ENCODE peak calls at places on chromosomes 6 and 20, in eight cellular contexts. One of them, this sample, is unnamed.

GRCh38 chr6:104718672-104719071 is 141.0 kb downstream of the HACE1 start:
- DNase-seq in tibial nerve: no peak
- DNase-seq in pancreas: no peak
- DNase-seq in cardiac fibroblast: no peak
- DNase-seq in cardiac muscle cell: no peak
- DNase-seq in foreskin fibroblast: no peak
- DNase-seq in tibial artery: no peak
- DNase-seq in fibroblast of pulmonary artery: peak; percentile 17
- DNase-seq in this sample: no peak

GRCh38 chr20:3238616-3239025 is 369 bp downstream of the SLC4A11 start:
- DNase-seq in fibroblast of pulmonary artery: no peak
- DNase-seq in tibial nerve: no peak
- DNase-seq in foreskin fibroblast: peak; percentile 54
- DNase-seq in pancreas: no peak
- DNase-seq in tibial artery: no peak
- DNase-seq in cardiac fibroblast: peak; percentile 18
- DNase-seq in cardiac muscle cell: peak; percentile 22
- DNase-seq in this sample: peak; percentile 85

GRCh38 chr6:157630463-157631080 is 192.5 kb upstream of the SNX9 start:
- DNase-seq in tibial nerve: no peak
- DNase-seq in tibial artery: no peak
- DNase-seq in foreskin fibroblast: no peak
- DNase-seq in cardiac fibroblast: no peak
- DNase-seq in fibroblast of pulmonary artery: no peak
- DNase-seq in pancreas: no peak
- DNase-seq in cardiac muscle cell: no peak
- DNase-seq in this sample: no peak

GRCh38 chr6:37878150-37878710 is 58.7 kb downstream of the ZFAND3 start:
- DNase-seq in tibial artery: no peak
- DNase-seq in pancreas: no peak
- DNase-seq in foreskin fibroblast: no peak
- DNase-seq in cardiac fibroblast: no peak
- DNase-seq in cardiac muscle cell: no peak
- DNase-seq in tibial nerve: no peak
- DNase-seq in fibroblast of pulmonary artery: no peak
- DNase-seq in this sample: no peak

GRCh38 chr6:140480852-140481251 is 1106.4 kb upstream of the CITED2 start:
- DNase-seq in tibial nerve: peak; percentile 34
- DNase-seq in cardiac fibroblast: peak; percentile 62
- DNase-seq in tibial artery: peak; percentile 55
- DNase-seq in cardiac muscle cell: peak; percentile 70
- DNase-seq in foreskin fibroblast: peak; percentile 61
- DNase-seq in pancreas: no peak
- DNase-seq in fibroblast of pulmonary artery: peak; percentile 61
- DNase-seq in this sample: no peak

GRCh38 chr20:63966172-63966943 is 3.4 kb downstream of the ZNF512B start:
- DNase-seq in foreskin fibroblast: no peak
- DNase-seq in cardiac muscle cell: no peak
- DNase-seq in fibroblast of pulmonary artery: no peak
- DNase-seq in cardiac fibroblast: no peak
- DNase-seq in pancreas: peak; percentile 72
- DNase-seq in tibial nerve: no peak
- DNase-seq in tibial artery: no peak
- DNase-seq in this sample: peak; percentile 49

GRCh38 chr20:25356294-25356933 is 34.2 kb downstream of the ABHD12 start:
- DNase-seq in cardiac muscle cell: no peak
- DNase-seq in tibial artery: no peak
- DNase-seq in fibroblast of pulmonary artery: no peak
- DNase-seq in cardiac fibroblast: no peak
- DNase-seq in foreskin fibroblast: no peak
- DNase-seq in pancreas: no peak
- DNase-seq in tibial nerve: no peak
- DNase-seq in this sample: no peak

GRCh38 chr6:44076366-44077200 is 50.7 kb downstream of the MRPL14 start:
- DNase-seq in foreskin fibroblast: peak; percentile 33
- DNase-seq in cardiac muscle cell: peak; percentile 49
- DNase-seq in pancreas: peak; percentile 85
- DNase-seq in tibial artery: peak; percentile 84
- DNase-seq in tibial nerve: no peak
- DNase-seq in cardiac fibroblast: no peak
- DNase-seq in fibroblast of pulmonary artery: peak; percentile 18
- DNase-seq in this sample: no peak

GRCh38 chr6:30814137-30815084 is 69.9 kb upstream of the DDR1 start:
- DNase-seq in tibial artery: no peak
- DNase-seq in fibroblast of pulmonary artery: peak; percentile 84
- DNase-seq in cardiac fibroblast: peak; percentile 93
- DNase-seq in foreskin fibroblast: peak; percentile 62
- DNase-seq in cardiac muscle cell: peak; percentile 72
- DNase-seq in pancreas: no peak
- DNase-seq in tibial nerve: peak; percentile 32
- DNase-seq in this sample: peak; percentile 65

GRCh38 chr6:28943557-28944411 is 20.0 kb upstream of the TRIM27 start:
- DNase-seq in cardiac fibroblast: peak; percentile 87
- DNase-seq in tibial artery: peak; percentile 87
- DNase-seq in pancreas: peak; percentile 72
- DNase-seq in foreskin fibroblast: peak; percentile 64
- DNase-seq in fibroblast of pulmonary artery: peak; percentile 75
- DNase-seq in cardiac muscle cell: peak; percentile 75
- DNase-seq in tibial nerve: peak; percentile 61
- DNase-seq in this sample: peak; percentile 83

GRCh38 chr6:33154349-33154748 is 37.9 kb downstream of the COL11A2 start:
- DNase-seq in foreskin fibroblast: no peak
- DNase-seq in cardiac muscle cell: no peak
- DNase-seq in tibial nerve: no peak
- DNase-seq in cardiac fibroblast: no peak
- DNase-seq in pancreas: no peak
- DNase-seq in tibial artery: no peak
- DNase-seq in fibroblast of pulmonary artery: no peak
- DNase-seq in this sample: no peak

GRCh38 chr20:25548613-25549086 is 36.7 kb downstream of the NINL start:
- DNase-seq in tibial artery: no peak
- DNase-seq in pancreas: no peak
- DNase-seq in foreskin fibroblast: no peak
- DNase-seq in tibial nerve: no peak
- DNase-seq in cardiac muscle cell: no peak
- DNase-seq in fibroblast of pulmonary artery: no peak
- DNase-seq in cardiac fibroblast: no peak
- DNase-seq in this sample: no peak

GRCh38 chr6:15033850-15034203 is 212.0 kb upstream of the JARID2 start:
- DNase-seq in pancreas: no peak
- DNase-seq in tibial nerve: no peak
- DNase-seq in tibial artery: no peak
- DNase-seq in cardiac fibroblast: no peak
- DNase-seq in cardiac muscle cell: no peak
- DNase-seq in foreskin fibroblast: no peak
- DNase-seq in fibroblast of pulmonary artery: no peak
- DNase-seq in this sample: no peak

GRCh38 chr6:90072961-90073464 is 178.7 kb downstream of the GJA10 start:
- DNase-seq in cardiac muscle cell: no peak
- DNase-seq in cardiac fibroblast: no peak
- DNase-seq in foreskin fibroblast: no peak
- DNase-seq in tibial artery: no peak
- DNase-seq in fibroblast of pulmonary artery: no peak
- DNase-seq in tibial nerve: no peak
- DNase-seq in pancreas: no peak
- DNase-seq in this sample: no peak

GRCh38 chr6:113047148-113047547 is 700.0 kb downstream of the RFPL4B start:
- DNase-seq in pancreas: no peak
- DNase-seq in cardiac fibroblast: peak; percentile 65
- DNase-seq in foreskin fibroblast: peak; percentile 65
- DNase-seq in tibial artery: no peak
- DNase-seq in cardiac muscle cell: no peak
- DNase-seq in tibial nerve: no peak
- DNase-seq in fibroblast of pulmonary artery: no peak
- DNase-seq in this sample: no peak

GRCh38 chr20:33725607-33726264 is 5.6 kb upstream of the PXMP4 start:
- DNase-seq in tibial artery: no peak
- DNase-seq in foreskin fibroblast: no peak
- DNase-seq in cardiac fibroblast: no peak
- DNase-seq in cardiac muscle cell: no peak
- DNase-seq in tibial nerve: no peak
- DNase-seq in fibroblast of pulmonary artery: no peak
- DNase-seq in pancreas: no peak
- DNase-seq in this sample: peak; percentile 47

GRCh38 chr6:154164397-154164796 is 125.4 kb downstream of the OPRM1 start:
- DNase-seq in cardiac muscle cell: peak; percentile 95
- DNase-seq in fibroblast of pulmonary artery: peak; percentile 94
- DNase-seq in tibial artery: peak; percentile 82
- DNase-seq in foreskin fibroblast: peak; percentile 62
- DNase-seq in tibial nerve: peak; percentile 72
- DNase-seq in cardiac fibroblast: peak; percentile 65
- DNase-seq in pancreas: no peak
- DNase-seq in this sample: peak; percentile 55

GRCh38 chr20:33423141-33423834 is 20.3 kb downstream of the SNTA1 start:
- DNase-seq in cardiac muscle cell: peak; percentile 87
- DNase-seq in cardiac fibroblast: peak; percentile 66
- DNase-seq in tibial nerve: no peak
- DNase-seq in pancreas: no peak
- DNase-seq in tibial artery: peak; percentile 97
- DNase-seq in foreskin fibroblast: peak; percentile 92
- DNase-seq in fibroblast of pulmonary artery: peak; percentile 69
- DNase-seq in this sample: no peak

GRCh38 chr20:36574278-36575065 is 1.1 kb downstream of the TGIF2 start:
- DNase-seq in tibial nerve: no peak
- DNase-seq in tibial artery: peak; percentile 73
- DNase-seq in fibroblast of pulmonary artery: peak; percentile 73
- DNase-seq in pancreas: peak; percentile 85
- DNase-seq in cardiac muscle cell: peak; percentile 78
- DNase-seq in cardiac fibroblast: peak; percentile 49
- DNase-seq in foreskin fibroblast: peak; percentile 16
- DNase-seq in this sample: peak; percentile 87

GRCh38 chr6:51432481-51432880 is 613.8 kb downstream of the TFAP2B start:
- DNase-seq in fibroblast of pulmonary artery: no peak
- DNase-seq in tibial nerve: no peak
- DNase-seq in foreskin fibroblast: no peak
- DNase-seq in cardiac fibroblast: no peak
- DNase-seq in tibial artery: no peak
- DNase-seq in pancreas: no peak
- DNase-seq in cardiac muscle cell: no peak
- DNase-seq in this sample: no peak

GRCh38 chr20:33862709-33863403 is 51.7 kb downstream of the CHMP4B start:
- DNase-seq in pancreas: no peak
- DNase-seq in foreskin fibroblast: peak; percentile 33
- DNase-seq in fibroblast of pulmonary artery: peak; percentile 79
- DNase-seq in tibial artery: peak; percentile 69
- DNase-seq in cardiac fibroblast: peak; percentile 72
- DNase-seq in tibial nerve: peak; percentile 44
- DNase-seq in cardiac muscle cell: peak; percentile 90
- DNase-seq in this sample: peak; percentile 54

GRCh38 chr6:7424967-7425807 is 35.6 kb downstream of the RIOK1 start:
- DNase-seq in cardiac fibroblast: peak; percentile 80
- DNase-seq in pancreas: no peak
- DNase-seq in fibroblast of pulmonary artery: peak; percentile 69
- DNase-seq in cardiac muscle cell: peak; percentile 72
- DNase-seq in foreskin fibroblast: peak; percentile 6
- DNase-seq in tibial nerve: no peak
- DNase-seq in tibial artery: no peak
- DNase-seq in this sample: no peak
- TF ChIP-seq CTCF in cardiac fibroblast: peak; percentile 61
- TF ChIP-seq CTCF in pancreas: peak; percentile 52
- TF ChIP-seq CTCF in fibroblast of pulmonary artery: peak; percentile 66
- TF ChIP-seq CTCF in cardiac muscle cell: peak; percentile 59
- TF ChIP-seq CTCF in foreskin fibroblast: peak; percentile 49
- TF ChIP-seq CTCF in tibial nerve: peak; percentile 12
- TF ChIP-seq CTCF in tibial artery: no peak
- TF ChIP-seq CTCF in this sample: peak; percentile 37

GRCh38 chr6:10441655-10442009 is 26.8 kb upstream of the TFAP2A start:
- DNase-seq in cardiac fibroblast: no peak
- DNase-seq in pancreas: no peak
- DNase-seq in foreskin fibroblast: no peak
- DNase-seq in fibroblast of pulmonary artery: no peak
- DNase-seq in tibial nerve: no peak
- DNase-seq in tibial artery: no peak
- DNase-seq in cardiac muscle cell: no peak
- DNase-seq in this sample: no peak
- H3K4me3 ChIP-seq in cardiac fibroblast: no peak overlapping the region
- H3K4me3 ChIP-seq in pancreas: no peak overlapping the region
- H3K4me3 ChIP-seq in foreskin fibroblast: no peak overlapping the region
- H3K4me3 ChIP-seq in fibroblast of pulmonary artery: no peak overlapping the region
- H3K4me3 ChIP-seq in tibial nerve: no peak overlapping the region
- H3K4me3 ChIP-seq in tibial artery: no peak overlapping the region
- H3K4me3 ChIP-seq in cardiac muscle cell: no peak overlapping the region
- H3K4me3 ChIP-seq in this sample: no peak overlapping the region

GRCh38 chr6:20061952-20062351 is 150.3 kb downstream of the MBOAT1 start:
- DNase-seq in fibroblast of pulmonary artery: no peak
- DNase-seq in pancreas: no peak
- DNase-seq in tibial nerve: no peak
- DNase-seq in cardiac fibroblast: no peak
- DNase-seq in foreskin fibroblast: no peak
- DNase-seq in cardiac muscle cell: no peak
- DNase-seq in tibial artery: no peak
- DNase-seq in this sample: no peak

GRCh38 chr6:20060252-20060651 is 152.0 kb downstream of the MBOAT1 start:
- DNase-seq in cardiac muscle cell: no peak
- DNase-seq in pancreas: no peak
- DNase-seq in tibial nerve: no peak
- DNase-seq in tibial artery: no peak
- DNase-seq in cardiac fibroblast: no peak
- DNase-seq in foreskin fibroblast: no peak
- DNase-seq in fibroblast of pulmonary artery: no peak
- DNase-seq in this sample: no peak

GRCh38 chr6:20056350-20056992 is 155.8 kb downstream of the MBOAT1 start:
- DNase-seq in fibroblast of pulmonary artery: peak; percentile 78
- DNase-seq in cardiac muscle cell: peak; percentile 75
- DNase-seq in tibial nerve: peak; percentile 29
- DNase-seq in cardiac fibroblast: peak; percentile 77
- DNase-seq in foreskin fibroblast: peak; percentile 16
- DNase-seq in pancreas: no peak
- DNase-seq in tibial artery: no peak
- DNase-seq in this sample: no peak

GRCh38 chr6:20058912-20059311 is 153.4 kb downstream of the MBOAT1 start:
- DNase-seq in fibroblast of pulmonary artery: no peak
- DNase-seq in tibial nerve: no peak
- DNase-seq in tibial artery: no peak
- DNase-seq in cardiac fibroblast: no peak
- DNase-seq in foreskin fibroblast: no peak
- DNase-seq in pancreas: no peak
- DNase-seq in cardiac muscle cell: no peak
- DNase-seq in this sample: no peak
- TF ChIP-seq CTCF in fibroblast of pulmonary artery: no peak
- TF ChIP-seq CTCF in tibial nerve: no peak
- TF ChIP-seq CTCF in tibial artery: no peak
- TF ChIP-seq CTCF in cardiac fibroblast: no peak
- TF ChIP-seq CTCF in foreskin fibroblast: no peak
- TF ChIP-seq CTCF in pancreas: no peak
- TF ChIP-seq CTCF in cardiac muscle cell: no peak
- TF ChIP-seq CTCF in this sample: no peak

GRCh38 chr6:71077655-71078054 is 120.8 kb upstream of the B3GAT2 start:
- DNase-seq in pancreas: no peak
- DNase-seq in cardiac muscle cell: no peak
- DNase-seq in fibroblast of pulmonary artery: no peak
- DNase-seq in tibial nerve: no peak
- DNase-seq in tibial artery: no peak
- DNase-seq in foreskin fibroblast: no peak
- DNase-seq in cardiac fibroblast: no peak
- DNase-seq in this sample: no peak

DNA sequence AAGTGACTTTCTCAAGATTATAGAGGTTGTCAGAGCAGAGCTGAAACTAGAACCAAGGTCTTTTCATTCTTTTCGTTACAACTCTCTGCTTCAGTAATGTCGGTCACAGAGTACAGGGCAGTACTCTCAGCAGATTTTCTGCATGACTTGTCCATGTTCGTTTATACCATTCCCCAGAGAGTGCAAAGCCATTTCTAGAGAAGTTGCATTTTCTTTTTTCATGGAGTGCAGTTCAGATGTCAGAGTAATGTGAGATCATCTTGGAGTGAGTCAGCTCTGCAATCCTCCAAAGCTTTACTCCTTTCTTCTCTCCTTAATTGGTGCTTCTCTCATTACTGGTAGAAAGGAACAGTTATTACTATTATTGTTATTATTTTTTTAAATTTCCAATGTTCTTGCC is 115.6 kb upstream of the B3GAT2 start:
- DNase-seq in tibial artery: no peak
- DNase-seq in cardiac fibroblast: peak; percentile 62
- DNase-seq in tibial nerve: no peak
- DNase-seq in foreskin fibroblast: peak; percentile 3
- DNase-seq in cardiac muscle cell: no peak
- DNase-seq in fibroblast of pulmonary artery: peak; percentile 11
- DNase-seq in pancreas: no peak
- DNase-seq in this sample: no peak
- H3K4me3 ChIP-seq in tibial artery: no peak overlapping the region
- H3K4me3 ChIP-seq in cardiac fibroblast: no peak overlapping the region
- H3K4me3 ChIP-seq in tibial nerve: no peak overlapping the region
- H3K4me3 ChIP-seq in foreskin fibroblast: no peak overlapping the region
- H3K4me3 ChIP-seq in cardiac muscle cell: no peak overlapping the region
- H3K4me3 ChIP-seq in fibroblast of pulmonary artery: no peak overlapping the region
- H3K4me3 ChIP-seq in pancreas: no peak overlapping the region
- H3K4me3 ChIP-seq in this sample: no peak overlapping the region